ENCODE peak calls at places on chromosomes 16 and 17, in ten cellular contexts. T is heart right ventricle; F is cardiac fibroblast; X is T-helper 1 cell; E is brain microvascular endothelial cell; D is A549; L is GDM1; Z is H54; Q is stimulated activated effector memory CD8-positive, alpha-beta T cell treated with anti-CD3 and anti-CD28 coated beads, Interleukin-12 subunit alpha, Interleukin-12 subunit beta, amount 100 ng/mL, for 72 hours; O is cardiac muscle cell. K is an unnamed sample.

GRCh38 chr16:11032922-11033291 is 88.5 kb downstream of the CLEC16A start:
- DNase-seq in T (no peak), F (peak), X (no peak), E (no peak), D (no peak), L (no peak), Z (no peak), Q (no peak), O (peak), K (no peak)

GRCh38 chr17:66841744-66842143 is 6.8 kb downstream of the CACNG5 start:
- DNase-seq in T (no peak), F (no peak), X (no peak), E (no peak), D (no peak), L (no peak), Z (no peak), Q (no peak), O (no peak), K (no peak)

GRCh38 chr16:86046901-86047300 is 147.9 kb downstream of the IRF8 start:
- DNase-seq in T (no peak), F (no peak), X (no peak), E (no peak), D (no peak), L (no peak), Z (no peak), Q (no peak), O (no peak), K (no peak)

GRCh38 chr16:86730597-86730996 is 152.2 kb downstream of the FOXL1 start:
- DNase-seq in T (no peak), F (no peak), X (no peak), E (no peak), D (no peak), L (no peak), Z (no peak), Q (no peak), O (no peak), K (no peak)

GRCh38 chr16:29745853-29746345 is at the start of gene C16orf54:
- DNase-seq in T (peak), F (no peak), X (peak), E (no peak), D (no peak), L (peak), Z (no peak), Q (peak), O (no peak), K (no peak)

GRCh38 chr16:20799599-20799998 is 6.7 kb downstream of the ERI2 start:
- DNase-seq in T (no peak), F (peak), X (no peak), E (no peak), D (no peak), L (no peak), Z (no peak), Q (no peak), O (peak), K (peak)

GRCh38 chr17:41631890-41632269 is 7.5 kb upstream of the KRT17 start:
- DNase-seq in T (no peak), F (no peak), X (no peak), E (no peak), D (no peak), L (no peak), Z (no peak), Q (no peak), O (no peak), K (no peak)

GRCh38 chr16:6018848-6019489 is 921.4 kb upstream of the EEF2KMT start:
- DNase-seq in T (no peak), F (no peak), X (no peak), E (no peak), D (no peak), L (no peak), Z (no peak), Q (no peak), O (no peak), K (no peak)

GRCh38 chr17:58233547-58233946 is 4.8 kb upstream of the LPO start:
- DNase-seq in T (no peak), F (no peak), X (no peak), E (no peak), D (no peak), L (no peak), Z (no peak), Q (no peak), O (no peak), K (no peak)

GRCh38 chr16:57589374-57589773 is 39.1 kb upstream of the ADGRG1 start:
- DNase-seq in T (no peak), F (no peak), X (no peak), E (no peak), D (no peak), L (no peak), Z (no peak), Q (no peak), O (no peak), K (no peak)

GRCh38 chr17:15896277-15896676 is 48.7 kb upstream of the ADORA2B start:
- DNase-seq in T (no peak), F (no peak), X (no peak), E (no peak), D (no peak), L (no peak), Z (no peak), Q (no peak), O (no peak), K (no peak)

GRCh38 chr16:67200491-67200890 is 1.6 kb downstream of the ELMO3 start:
- DNase-seq in T (no peak), F (no peak), X (no peak), E (no peak), D (no peak), L (no peak), Z (no peak), Q (no peak), O (no peak), K (no peak)

GRCh38 chr16:64711596-64711995 is 410.3 kb downstream of the CDH11 start:
- DNase-seq in T (no peak), F (no peak), X (no peak), E (no peak), D (no peak), L (no peak), Z (no peak), Q (no peak), O (no peak), K (no peak)

GRCh38 chr17:42187833-42188232 is 2.6 kb upstream of the HCRT start:
- DNase-seq in T (no peak), F (no peak), X (no peak), E (no peak), D (no peak), L (no peak), Z (no peak), Q (no peak), O (no peak), K (no peak)

GRCh38 chr16:72404299-72404698 is 232.3 kb upstream of the PMFBP1 start:
- DNase-seq in T (no peak), F (peak), X (no peak), E (no peak), D (no peak), L (no peak), Z (no peak), Q (no peak), O (no peak), K (no peak)

GRCh38 chr16:79608976-79609375 is 8.4 kb upstream of the MAF start:
- DNase-seq in T (no peak), F (no peak), X (no peak), E (no peak), D (no peak), L (no peak), Z (no peak), Q (no peak), O (no peak), K (no peak)

GRCh38 chr17:51362818-51363598 is 102.7 kb downstream of the UTP18 start:
- DNase-seq in T (no peak), F (no peak), X (no peak), E (no peak), D (no peak), L (no peak), Z (no peak), Q (no peak), O (peak), K (no peak)

GRCh38 chr16:10970065-10970464 is 25.7 kb downstream of the CLEC16A start:
- DNase-seq in T (no peak), F (peak), X (no peak), E (no peak), D (no peak), L (no peak), Z (no peak), Q (no peak), O (no peak), K (no peak)

GRCh38 chr17:80860101-80860671 is 131.5 kb upstream of the CHMP6 start:
- DNase-seq in T (no peak), F (no peak), X (no peak), E (no peak), D (no peak), L (no peak), Z (no peak), Q (no peak), O (no peak), K (no peak)

K was measured in ELR.